ENCODE peak calls at places on chromosome 22, in five cellular contexts. Z is fibroblast of pulmonary artery, M is kidney epithelial cell, A is mucosa of descending colon, E is adrenal gland. D is an unnamed sample.

GRCh38 chr22:28015676-28016601 is 96.9 kb upstream of the PITPNB start:
- DNase-seq in Z (peak), M (no peak), E (no peak), A (peak), D (no peak)

GRCh38 chr22:30486118-30486517 is 14.3 kb upstream of the SEC14L3 start:
- DNase-seq in Z (no peak), E (no peak), M (no peak), A (no peak), D (no peak)

GRCh38 chr22:24696551-24697001 is 77.9 kb downstream of the PIWIL3 start:
- DNase-seq in A (no peak), E (no peak), Z (no peak), M (no peak), D (no peak)

GRCh38 chr22:23801238-23801821 is 14.6 kb downstream of the SMARCB1 start:
- DNase-seq in Z (no peak), E (no peak), A (no peak), M (no peak), D (no peak)

GRCh38 chr22:45553333-45554039 is 50.8 kb downstream of the FBLN1 start:
- DNase-seq in M (peak), E (peak), Z (peak), A (peak), D (peak)

GRCh38 chr22:31102441-31103081 is 4.8 kb downstream of the SELENOM start:
- DNase-seq in A (peak), E (peak), Z (peak), M (no peak), D (peak)

GRCh38 chr22:29203456-29203855 is 2.2 kb upstream of the EMID1 start:
- DNase-seq in A (no peak), Z (no peak), M (no peak), E (no peak), D (no peak)

GRCh38 chr22:25375683-25376082 is 156.2 kb downstream of the CRYBB2 start:
- DNase-seq in Z (no peak), A (no peak), E (no peak), M (no peak), D (no peak)

GRCh38 chr22:23891726-23892125 is 2.5 kb upstream of the MIF start:
- DNase-seq in E (no peak), M (no peak), Z (no peak), A (no peak), D (no peak)

GRCh38 chr22:46121523-46122287 is 28.6 kb upstream of the PPARA start:
- DNase-seq in Z (no peak), E (no peak), M (no peak), A (no peak), D (no peak)

GRCh38 chr22:35335936-35336781 is 36.5 kb downstream of the TOM1 start:
- DNase-seq in E (peak), Z (no peak), M (no peak), A (no peak), D (no peak)

GRCh38 chr22:25540128-25540790 is 24.2 kb upstream of the GRK3 start:
- DNase-seq in M (no peak), E (no peak), Z (no peak), A (no peak), D (no peak)

GRCh38 chr22:17815703-17816254 is 41.5 kb upstream of the BID start:
- DNase-seq in Z (no peak), A (no peak), E (no peak), M (no peak), D (no peak)

GRCh38 chr22:24553597-24554315 is 1.2 kb downstream of the GUCD1 start:
- DNase-seq in Z (no peak), E (peak), A (peak), M (no peak), D (no peak)

GRCh38 chr22:23364389-23364788 is 184.1 kb downstream of the BCR start:
- DNase-seq in Z (no peak), M (no peak), A (no peak), E (no peak), D (no peak)

GRCh38 chr22:47795477-47796127 is 1033.2 kb downstream of the TBC1D22A start:
- DNase-seq in Z (no peak), E (peak), M (no peak), A (no peak), D (no peak)

GRCh38 chr22:30246962-30247376 is 410 bp upstream of the LIF start:
- DNase-seq in A (peak), E (no peak), Z (no peak), M (no peak), D (no peak)

GRCh38 chr22:30038219-30038618 is 42.0 kb upstream of the HORMAD2 start:
- DNase-seq in A (no peak), M (no peak), E (no peak), Z (peak), D (peak)

GRCh38 chr22:30000566-30000965 is 79.7 kb upstream of the HORMAD2 start:
- DNase-seq in M (no peak), A (no peak), Z (no peak), E (no peak), D (no peak)

GRCh38 chr22:45537734-45538181 is 35.1 kb downstream of the FBLN1 start:
- DNase-seq in E (no peak), A (peak), M (no peak), Z (peak), D (no peak)

DNA sequence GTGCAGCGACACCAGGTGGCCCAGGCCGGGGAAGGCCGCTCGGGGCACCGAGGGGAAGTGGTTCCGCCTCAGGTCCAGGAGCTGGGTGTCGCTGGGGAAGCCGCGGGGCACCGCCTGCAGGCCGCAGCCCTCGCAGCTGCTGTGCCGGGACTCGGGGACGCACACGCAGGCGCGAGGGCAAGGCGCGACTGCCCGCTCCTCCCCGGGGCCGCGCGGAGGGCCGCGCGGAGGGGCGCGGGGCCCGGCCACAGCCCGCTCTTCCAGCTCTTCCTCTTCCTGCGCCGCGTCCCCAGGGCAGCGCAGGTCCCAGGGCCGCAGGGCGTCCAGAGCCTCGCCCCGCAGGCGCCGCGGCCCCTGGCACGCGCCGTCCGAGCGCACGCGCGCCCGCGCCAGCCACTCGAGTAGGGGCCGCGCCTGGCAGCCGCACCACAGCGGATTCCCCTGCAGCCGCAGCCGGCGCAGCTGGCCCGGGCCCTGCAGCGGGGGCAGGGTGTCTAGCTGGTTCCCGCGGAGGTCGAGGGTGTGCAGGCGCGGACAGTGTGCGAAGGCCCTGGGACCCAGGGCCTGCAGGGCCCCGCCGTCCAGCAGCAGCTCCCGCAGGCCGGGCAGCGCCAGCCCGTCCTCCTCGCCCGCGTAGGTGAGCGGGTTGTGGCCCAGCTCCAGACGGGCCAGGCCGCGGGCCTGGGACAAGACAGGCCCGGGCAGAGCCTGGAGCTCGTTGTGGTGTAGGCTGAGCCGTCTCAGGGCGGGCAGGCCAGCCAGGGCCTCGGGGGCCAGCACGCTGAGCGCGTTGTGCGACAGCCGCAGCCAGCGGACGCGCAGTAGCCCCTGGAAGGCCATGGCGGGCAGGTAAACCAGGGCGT is 2.8 kb downstream of the CHADL start:
- DNase-seq in M (peak), A (peak), E (peak), Z (peak), D (no peak)
- TF ChIP-seq CTCF in M (peak), A (peak), E (no peak), Z (peak), D (peak)

GRCh38 chr22:37697540-37697835 is 640 bp downstream of the TRIOBP start:
- DNase-seq in E (no peak), M (no peak), Z (no peak), A (no peak), D (no peak)
- H3K4me3 ChIP-seq in E (no peak), M (no peak), Z (no peak), A (no peak), D (no peak)

DNA sequence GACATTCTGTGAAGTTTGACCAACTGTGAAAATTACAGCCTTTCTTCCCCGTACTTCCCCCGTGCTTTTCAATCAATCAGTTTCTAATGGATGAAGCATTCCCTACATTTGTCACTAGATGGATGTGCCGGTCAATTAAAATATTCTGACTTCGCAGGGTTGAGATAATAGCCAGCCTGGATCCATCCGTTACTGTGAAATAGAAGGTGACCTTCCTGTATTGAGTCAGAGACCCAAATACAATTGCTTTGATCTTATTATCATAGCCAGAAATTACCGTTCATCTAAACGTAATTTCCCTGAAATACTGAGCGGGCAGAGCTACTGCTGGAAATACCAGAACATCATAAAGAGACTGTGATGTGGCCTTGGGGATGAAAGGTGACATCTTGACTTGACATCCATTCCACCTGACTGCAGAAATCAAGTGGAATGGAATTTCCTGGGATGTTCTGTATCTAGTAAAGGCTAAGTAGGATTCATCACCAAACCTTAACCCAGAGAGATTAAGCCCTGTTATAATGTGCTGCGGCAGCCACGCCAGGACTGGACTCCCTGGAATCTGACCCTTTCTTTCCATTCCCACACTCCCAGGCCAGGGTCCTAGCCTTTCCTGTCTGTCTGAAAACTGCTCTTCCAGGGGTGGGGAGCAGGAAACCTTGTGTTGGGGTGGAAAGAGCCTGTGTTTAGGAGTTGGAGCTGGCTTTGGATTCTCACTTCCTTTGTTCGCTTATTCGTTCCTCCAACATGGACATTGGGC is 20.9 kb upstream of the PARVB start:
- DNase-seq in M (no peak), Z (no peak), E (no peak), A (no peak), D (no peak)
- TF ChIP-seq CTCF in M (no peak), Z (no peak), E (no peak), A (no peak), D (no peak)

DNA sequence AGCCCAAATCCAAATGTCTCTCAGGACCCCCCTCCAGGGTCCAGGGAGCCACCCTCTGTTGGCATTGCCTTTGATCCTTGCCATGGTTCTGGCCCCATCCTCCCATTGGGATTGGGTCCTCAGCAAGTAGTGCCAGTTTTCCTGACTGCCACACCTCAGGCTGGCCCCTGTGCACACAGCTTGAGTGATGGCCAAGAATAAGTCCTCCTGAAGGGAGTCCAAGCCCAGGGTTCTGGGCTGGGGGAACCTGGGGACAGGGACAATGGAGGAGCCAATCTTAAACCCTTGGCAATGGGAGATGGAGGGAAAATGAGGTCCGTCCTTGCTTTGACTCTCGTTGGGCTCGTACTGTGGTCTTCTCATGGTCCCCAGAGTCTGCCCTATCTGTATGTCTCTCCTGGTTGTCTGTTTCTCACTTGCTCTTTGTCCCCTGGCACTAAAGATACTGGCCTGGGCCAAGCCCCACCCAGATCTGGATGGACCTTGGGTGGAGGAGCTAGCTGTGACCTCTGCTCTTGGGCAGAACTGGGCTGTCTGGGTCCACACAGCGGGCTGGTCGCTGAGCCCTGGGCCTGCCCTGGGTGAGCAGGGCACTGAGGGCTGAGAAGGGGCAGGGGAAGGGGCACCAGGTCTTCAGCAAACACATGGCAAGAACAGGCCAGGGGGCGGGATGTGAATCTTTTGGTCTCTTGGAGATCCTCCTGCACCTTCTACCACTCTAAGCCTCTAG is 2.9 kb downstream of the SOX10 start:
- DNase-seq in Z (no peak), A (peak), E (no peak), M (no peak), D (no peak)
- H3K4me3 ChIP-seq in Z (no peak), A (no peak), E (no peak), M (no peak), D (no peak)

GRCh38 chr22:39308614-39309363 is 10.6 kb downstream of the RPL3 start:
- DNase-seq in M (no peak), A (no peak), E (peak), Z (peak), D (peak)
- TF ChIP-seq CTCF in M (peak), A (no peak), E (peak), Z (peak), D (peak)

GRCh38 chr22:50624347-50625130 is 3.4 kb downstream of the ARSA start:
- DNase-seq in Z (no peak), M (no peak), E (no peak), A (no peak), D (no peak)

GRCh38 chr22:50622723-50623327 is 5.1 kb downstream of the ARSA start:
- DNase-seq in A (peak), E (no peak), Z (no peak), M (no peak), D (no peak)

GRCh38 chr22:50621491-50621880 is 6.5 kb downstream of the ARSA start:
- DNase-seq in E (no peak), M (no peak), Z (no peak), A (peak), D (no peak)

GRCh38 chr22:50620861-50621490 is 7.0 kb downstream of the ARSA start:
- DNase-seq in M (no peak), E (no peak), A (peak), Z (no peak), D (no peak)

DNA sequence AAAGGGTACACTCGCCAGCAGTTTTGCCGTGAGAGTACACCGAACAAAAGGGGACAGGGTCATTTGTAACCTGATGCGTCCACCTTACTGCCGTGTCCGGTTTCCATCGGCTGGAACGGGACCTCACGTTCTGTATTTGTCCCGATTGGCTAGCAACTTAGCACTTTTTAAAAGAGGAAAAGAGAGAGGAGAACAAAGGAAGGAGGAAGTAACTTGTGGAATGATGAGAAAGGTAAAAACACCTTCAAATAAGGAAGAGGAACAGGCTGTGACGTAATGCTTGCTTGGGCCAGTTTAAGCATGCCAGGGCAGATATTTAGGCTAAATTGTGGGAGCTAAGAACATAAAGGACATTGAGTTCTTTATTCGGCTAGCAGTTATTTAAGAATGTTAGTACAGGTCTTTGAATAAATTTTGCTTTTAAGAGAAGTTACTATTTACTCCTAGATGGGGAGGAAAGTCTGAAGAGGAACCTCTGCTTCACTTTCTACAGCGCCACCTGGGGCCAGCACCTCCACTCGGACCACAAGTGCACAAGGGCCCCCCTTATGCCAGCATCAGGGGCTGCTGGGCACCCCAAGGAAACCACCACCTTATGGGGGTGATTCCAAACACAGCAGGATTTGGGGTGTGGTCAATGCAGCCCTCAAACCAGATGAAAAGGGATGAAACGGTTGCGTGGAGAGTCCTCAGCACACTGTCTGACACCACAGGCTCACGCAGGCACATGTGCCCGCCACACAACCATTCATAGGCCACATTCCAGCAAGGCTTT is 5.8 kb downstream of the ARSA start:
- DNase-seq in M (no peak), Z (no peak), A (peak), E (no peak), D (no peak)
- H3K4me3 ChIP-seq in M (peak), Z (no peak), A (no peak), E (no peak), D (no peak)

GRCh38 chr22:32444068-32444467 is 20.2 kb downstream of the BPIFC start:
- DNase-seq in M (no peak), E (no peak), Z (peak), A (peak), D (no peak)
- TF ChIP-seq CTCF in M (no peak), E (no peak), Z (peak), A (no peak), D (peak)

DNA sequence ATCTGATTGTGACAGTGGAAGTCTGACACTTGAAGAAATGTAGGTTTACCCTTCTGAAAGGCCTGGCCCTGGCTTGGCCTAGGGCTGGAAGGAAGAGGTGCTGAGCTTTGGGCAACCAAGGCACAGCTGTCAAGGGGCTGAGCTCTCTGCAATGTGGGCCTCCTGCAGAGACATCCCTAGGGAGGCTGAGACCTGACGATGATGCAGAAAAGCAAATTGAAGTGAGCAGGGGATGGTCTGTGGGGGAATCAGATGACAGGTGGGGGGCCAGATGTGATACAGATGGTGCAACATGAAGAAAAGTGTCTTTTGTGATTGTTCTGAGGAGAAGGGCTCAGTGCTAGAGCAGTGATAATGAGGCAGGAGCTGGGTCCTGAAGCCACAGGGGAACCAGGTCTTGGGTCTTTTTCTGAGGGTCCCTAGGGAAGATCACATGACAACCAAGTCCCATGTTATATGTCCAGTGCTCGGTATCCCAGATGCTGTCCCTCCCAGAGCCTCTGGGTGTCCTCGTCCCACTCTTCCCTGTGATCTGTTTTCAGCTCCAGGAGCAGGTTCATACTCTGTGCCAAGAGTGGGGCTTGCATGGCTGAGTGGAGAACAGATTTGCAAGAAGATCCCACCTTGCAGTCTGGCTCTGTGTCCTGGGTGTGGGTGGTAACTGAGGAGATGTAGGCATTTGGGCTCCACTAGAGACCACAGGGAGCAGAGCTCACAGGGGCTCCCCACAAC is 79.9 kb upstream of the VPREB1 start:
- DNase-seq in A (no peak), Z (no peak), E (no peak), M (no peak), D (no peak)
- H3K4me3 ChIP-seq in A (no peak), Z (no peak), E (no peak), M (no peak), D (no peak)

DNA sequence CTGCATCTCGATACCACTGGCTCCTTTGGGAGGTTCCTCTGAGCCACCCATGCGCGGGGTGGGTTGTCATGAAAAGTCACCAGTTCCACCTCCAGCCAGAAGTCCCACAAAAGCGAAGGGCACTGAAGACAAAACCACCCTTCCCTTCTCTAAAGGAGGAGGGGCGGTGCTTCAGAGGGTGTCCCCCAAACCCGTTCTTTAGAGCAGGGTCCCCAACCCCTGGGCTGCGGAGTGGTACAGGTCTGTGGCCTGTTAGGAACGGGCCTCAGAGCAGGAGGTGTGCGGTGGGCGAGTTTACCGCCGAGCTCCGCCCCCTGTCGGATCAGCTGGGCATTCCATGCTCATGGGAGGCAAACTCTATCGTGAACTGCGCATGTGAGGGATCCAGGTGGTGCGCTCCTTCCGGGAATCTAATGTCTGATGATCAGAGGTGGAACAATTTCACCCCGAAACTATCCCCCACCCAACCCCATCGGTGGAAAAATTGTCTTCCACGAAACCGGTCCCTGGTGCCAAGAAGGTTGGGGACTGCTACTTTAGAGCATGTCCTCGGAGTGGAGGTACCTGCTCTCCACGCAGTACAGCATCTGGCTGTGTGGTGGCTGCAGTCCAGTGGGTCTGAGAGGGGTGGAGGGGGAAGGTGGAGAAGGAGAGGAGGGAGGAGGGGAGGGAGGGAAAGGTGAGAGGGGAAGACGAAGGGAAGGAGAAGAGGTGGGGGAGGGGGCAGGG is 72.9 kb upstream of the SEPTIN5 start:
- DNase-seq in E (no peak), M (no peak), A (peak), Z (peak), D (no peak)
- TF ChIP-seq CTCF in E (no peak), M (peak), A (no peak), Z (peak), D (peak)

GRCh38 chr22:19143212-19143611 is 1.2 kb downstream of the ESS2 start:
- DNase-seq in M (no peak), E (no peak), A (no peak), Z (no peak), D (no peak)
- H3K4me3 ChIP-seq in M (no peak), E (no peak), A (no peak), Z (peak), D (peak)

D was measured in HFF-Myc.